ENCODE peak calls at places on chromosomes 11 and 22, in eight cellular contexts. G is type B pancreatic cell, D is RWPE1, U is right atrium auricular region, I is osteocyte, H is PC-9, Q is neural crest cell, R is A549. X is an unnamed sample.

GRCh38 chr11:16110862-16111261 is 245.5 kb downstream of the SOX6 start:
- DNase-seq in R (no peak), H (no peak), D (no peak), G (no peak), U (no peak), Q (no peak), I (no peak), X (no peak)

GRCh38 chr11:26783997-26784396 is 62.1 kb upstream of the SLC5A12 start:
- DNase-seq in G (no peak), H (no peak), U (no peak), I (no peak), R (no peak), D (no peak), Q (no peak), X (no peak)

GRCh38 chr11:118913411-118914125 is 12.2 kb downstream of the BCL9L start:
- DNase-seq in Q (no peak), G (no peak), D (no peak), R (no peak), U (no peak), H (peak), I (no peak), X (no peak)

GRCh38 chr11:102600666-102601065 is 24.5 kb downstream of the MMP20 start:
- DNase-seq in I (no peak), D (no peak), G (no peak), H (no peak), Q (no peak), U (no peak), R (peak), X (no peak)

GRCh38 chr11:88555018-88555828 is 217.7 kb upstream of the CTSC start:
- DNase-seq in U (peak), I (no peak), Q (no peak), R (peak), H (peak), G (no peak), D (peak), X (no peak)

GRCh38 chr11:69240332-69241074 is 53.5 kb upstream of the MYEOV start:
- DNase-seq in G (peak), Q (no peak), D (no peak), R (no peak), U (peak), I (peak), H (no peak), X (peak)

GRCh38 chr11:46345881-46346484 is 1.3 kb upstream of the DGKZ start:
- DNase-seq in U (no peak), R (no peak), H (no peak), Q (no peak), I (no peak), G (no peak), D (no peak), X (no peak)

GRCh38 chr11:123448798-123449197 is 18.7 kb downstream of the GRAMD1B start:
- DNase-seq in D (no peak), Q (no peak), G (no peak), U (no peak), R (no peak), I (no peak), H (no peak), X (no peak)

GRCh38 chr22:30221121-30221992 is 25.2 kb downstream of the LIF start:
- DNase-seq in R (no peak), G (no peak), D (no peak), Q (no peak), H (no peak), U (no peak), I (no peak), X (no peak)

GRCh38 chr11:12235080-12235479 is 124.7 kb downstream of the MICAL2 start:
- DNase-seq in H (no peak), Q (no peak), R (no peak), D (no peak), G (no peak), U (no peak), I (no peak), X (no peak)

GRCh38 chr11:74170694-74171629 is at the start of the genes C2CD3 and PPME1:
- DNase-seq in I (peak), R (peak), D (peak), U (peak), Q (peak), H (peak), G (peak), X (peak)
- TF ChIP-seq CTCF in I (peak), R (peak), D (peak), U (peak), Q (peak), H (no peak), G (peak), X (peak)

GRCh38 chr22:20130319-20130718 is 1.3 kb upstream of the ZDHHC8 start:
- DNase-seq in D (no peak), R (no peak), G (no peak), I (no peak), U (no peak), H (no peak), Q (no peak), X (no peak)
- TF ChIP-seq CTCF in D (no peak), R (no peak), G (no peak), I (no peak), U (no peak), H (no peak), Q (no peak), X (no peak)

GRCh38 chr11:60170566-60170965 is 12.3 kb downstream of the MS4A6A start:
- DNase-seq in U (no peak), I (no peak), H (no peak), G (no peak), D (no peak), R (no peak), Q (no peak), X (no peak)

GRCh38 chr11:60172011-60172410 is 10.9 kb downstream of the MS4A6A start:
- DNase-seq in U (no peak), R (no peak), Q (no peak), D (no peak), G (no peak), H (no peak), I (no peak), X (no peak)

GRCh38 chr11:60168306-60168705 is 14.6 kb downstream of the MS4A6A start:
- DNase-seq in D (no peak), R (no peak), I (no peak), Q (no peak), U (no peak), H (no peak), G (no peak), X (no peak)

GRCh38 chr11:60165946-60166345 is 16.9 kb downstream of the MS4A6A start:
- DNase-seq in Q (no peak), H (no peak), D (no peak), G (no peak), U (no peak), R (no peak), I (no peak), X (no peak)

GRCh38 chr11:60169264-60169915 is 13.5 kb downstream of the MS4A6A start:
- DNase-seq in U (no peak), I (no peak), G (no peak), Q (no peak), D (peak), R (peak), H (peak), X (no peak)
- TF ChIP-seq CTCF in U (peak), I (peak), G (peak), Q (peak), D (peak), R (peak), H (peak), X (peak)

DNA sequence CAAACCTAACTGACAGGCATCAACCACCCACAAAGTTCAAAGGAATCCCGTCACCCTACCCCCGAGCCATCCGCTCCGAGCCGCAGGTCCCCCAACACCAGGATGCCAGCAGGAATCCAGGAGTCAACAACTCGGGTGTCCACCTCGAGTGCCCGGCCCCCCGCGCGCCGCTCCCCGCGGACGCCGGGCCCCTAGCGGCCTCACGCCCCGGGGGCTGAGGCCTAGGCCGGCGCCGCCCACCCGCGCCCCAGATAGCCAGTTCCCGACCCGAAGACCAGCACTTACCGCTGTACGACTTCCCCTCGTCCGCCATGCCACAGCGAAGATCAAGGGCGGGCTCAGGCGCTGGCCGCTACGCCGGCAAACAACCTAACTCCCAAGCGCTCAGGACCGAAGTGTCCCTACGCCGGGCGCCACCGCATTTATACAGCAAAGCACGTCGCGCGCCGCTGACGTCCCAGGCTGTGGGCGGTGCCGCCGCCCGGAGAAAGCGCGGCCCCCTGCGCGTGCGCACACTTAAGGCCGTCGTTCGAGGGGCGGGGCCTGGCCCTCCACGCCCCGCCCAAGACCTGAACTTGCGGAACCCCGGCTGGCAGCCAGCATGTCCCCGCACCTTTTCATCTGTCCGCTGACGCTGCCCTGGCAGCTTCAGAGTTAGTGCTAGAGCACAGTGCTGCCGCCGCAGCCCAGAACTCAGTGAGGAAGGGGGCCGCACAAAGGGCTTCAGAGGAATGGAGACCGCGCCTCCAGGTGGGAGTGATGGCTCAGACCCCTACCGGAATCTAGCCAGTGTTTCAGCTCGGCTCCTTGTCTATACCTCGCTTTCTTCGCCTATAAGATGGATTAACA is at the start of gene NXF1:
- DNase-seq in G (peak), D (peak), U (peak), Q (peak), R (peak), I (peak), H (peak), X (peak)
- TF ChIP-seq CTCF in G (peak), D (no peak), U (peak), Q (peak), R (no peak), I (peak), H (no peak), X (peak)

GRCh38 chr11:114077482-114078305 is 18.2 kb downstream of the ZBTB16 start:
- DNase-seq in U (no peak), Q (no peak), I (no peak), R (no peak), D (no peak), H (no peak), G (no peak), X (no peak)

GRCh38 chr11:114074546-114075342 is 15.2 kb downstream of the ZBTB16 start:
- DNase-seq in R (no peak), Q (no peak), G (no peak), D (no peak), U (no peak), H (no peak), I (no peak), X (no peak)

GRCh38 chr11:114075343-114075610 is 15.8 kb downstream of the ZBTB16 start:
- DNase-seq in Q (no peak), H (no peak), U (no peak), D (no peak), R (no peak), I (no peak), G (no peak), X (no peak)

GRCh38 chr11:114076974-114077373 is 17.5 kb downstream of the ZBTB16 start:
- DNase-seq in H (no peak), U (no peak), Q (no peak), R (no peak), D (no peak), I (no peak), G (no peak), X (no peak)

DNA sequence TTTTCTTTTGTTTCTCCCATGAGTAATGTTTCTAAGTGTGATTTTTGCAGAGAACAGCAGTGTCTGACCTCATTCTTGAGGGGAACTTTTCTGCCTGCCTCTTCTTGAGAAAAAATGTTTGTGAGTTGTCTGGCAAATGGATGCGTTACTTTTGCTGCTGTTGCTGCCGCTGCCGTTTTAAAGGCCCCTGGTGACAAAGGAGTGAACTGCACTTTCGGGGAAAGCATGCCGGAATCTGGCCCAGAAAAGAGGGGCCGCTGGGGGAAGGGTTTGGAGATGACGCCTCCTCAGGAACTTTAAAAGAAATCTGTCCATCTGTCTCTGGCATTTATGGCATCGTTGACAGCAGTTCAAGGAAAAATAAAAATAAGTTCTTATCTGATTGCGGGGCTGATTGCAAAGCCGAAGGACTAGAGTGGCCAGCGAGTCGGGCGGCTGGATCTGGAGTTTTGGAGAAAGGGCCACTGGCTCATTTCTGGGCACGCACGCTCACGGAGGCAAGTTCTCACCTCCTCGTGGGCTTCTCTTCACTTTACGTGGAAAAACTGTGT is 16.5 kb downstream of the ZBTB16 start:
- DNase-seq in Q (peak), U (no peak), R (peak), D (no peak), G (no peak), I (no peak), H (no peak), X (no peak)
- TF ChIP-seq CTCF in Q (peak), U (peak), R (no peak), D (no peak), G (peak), I (peak), H (peak), X (peak)

GRCh38 chr11:2393941-2394817 is 6.4 kb upstream of the TSSC4 start:
- DNase-seq in D (no peak), R (no peak), H (no peak), Q (no peak), G (no peak), I (no peak), U (no peak), X (no peak)
- TF ChIP-seq CTCF in D (no peak), R (no peak), H (no peak), Q (no peak), G (no peak), I (no peak), U (no peak), X (no peak)

DNA sequence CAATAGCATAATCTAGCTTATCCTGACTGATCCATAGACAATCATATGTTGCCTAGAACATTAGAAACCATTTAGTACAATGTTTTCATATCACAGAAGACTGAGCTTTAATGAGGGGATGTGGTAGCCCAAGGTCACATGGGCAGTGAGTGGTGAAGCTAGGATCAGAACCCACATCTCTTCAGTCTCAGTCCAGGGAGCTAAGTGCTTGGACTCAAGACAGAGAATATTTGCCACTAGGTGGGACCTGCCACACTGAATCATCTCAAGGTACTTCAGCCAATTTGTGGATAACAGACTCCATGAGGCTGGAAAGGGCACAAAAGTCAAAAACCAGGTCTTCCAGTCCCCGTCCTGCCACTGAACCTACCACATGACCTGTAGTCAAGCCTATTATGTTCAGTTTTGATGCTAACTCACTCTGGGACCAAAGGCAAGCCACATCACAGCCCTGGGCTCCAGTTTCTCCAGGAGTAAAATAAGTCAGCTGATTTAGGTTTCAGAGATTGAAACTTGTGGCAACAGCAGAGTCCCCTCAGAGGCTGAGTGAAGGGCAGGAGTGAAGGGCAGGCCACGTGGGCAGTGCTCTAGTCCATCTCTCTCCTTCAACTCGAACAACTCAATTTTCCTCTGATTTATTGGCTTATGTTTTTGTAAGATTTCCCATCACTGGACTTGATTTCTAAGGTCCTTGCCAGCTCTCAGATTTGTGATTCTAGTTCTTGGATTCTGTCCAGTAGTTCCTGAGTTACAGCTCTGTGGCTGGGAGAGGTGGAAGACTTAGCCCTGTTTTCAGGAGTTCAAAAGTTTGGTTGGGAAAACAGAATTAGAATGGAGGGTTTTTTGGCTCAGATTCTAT is 84.6 kb upstream of the PHOX2A start:
- DNase-seq in I (no peak), U (no peak), H (no peak), R (peak), G (no peak), D (no peak), Q (no peak), X (no peak)
- TF ChIP-seq CTCF in I (no peak), U (no peak), H (no peak), R (no peak), G (no peak), D (no peak), Q (no peak), X (no peak)

GRCh38 chr11:125784678-125785077 is 3.2 kb upstream of the PATE3 start:
- DNase-seq in Q (no peak), D (no peak), R (no peak), U (no peak), I (no peak), H (no peak), G (no peak), X (no peak)
- TF ChIP-seq CTCF in Q (no peak), D (no peak), R (no peak), U (no peak), I (no peak), H (no peak), G (no peak), X (no peak)

GRCh38 chr22:48782326-48782725 is 1045.3 kb downstream of the BRD1 start:
- DNase-seq in D (no peak), H (no peak), I (peak), G (no peak), R (no peak), U (peak), Q (no peak), X (no peak)

GRCh38 chr22:48783821-48784266 is 1043.8 kb downstream of the BRD1 start:
- DNase-seq in R (no peak), D (no peak), U (peak), H (no peak), I (peak), Q (no peak), G (no peak), X (peak)

GRCh38 chr22:48781868-48782267 is 1045.8 kb downstream of the BRD1 start:
- DNase-seq in Q (no peak), D (no peak), R (no peak), H (no peak), U (no peak), G (no peak), I (peak), X (peak)

GRCh38 chr22:48781391-48781790 is 1046.3 kb downstream of the BRD1 start:
- DNase-seq in Q (no peak), H (no peak), U (peak), R (no peak), I (peak), G (no peak), D (no peak), X (no peak)

GRCh38 chr22:48782817-48783511 is 1044.7 kb downstream of the BRD1 start:
- DNase-seq in R (no peak), H (no peak), I (peak), D (no peak), Q (peak), G (no peak), U (peak), X (no peak)
- TF ChIP-seq CTCF in R (peak), H (peak), I (peak), D (no peak), Q (peak), G (peak), U (peak), X (no peak)

GRCh38 chr11:73530109-73530508 is 67.8 kb downstream of the FAM168A start:
- DNase-seq in Q (no peak), D (no peak), G (no peak), I (no peak), H (no peak), U (no peak), R (peak), X (no peak)
- TF ChIP-seq CTCF in Q (peak), D (no peak), G (peak), I (peak), H (no peak), U (no peak), R (peak), X (no peak)

X was measured in esophagus muscularis mucosa.